ENCODE peak calls at places on chromosomes 7 and 10, in eight cellular contexts. One of them, this sample, is unnamed.

GRCh38 chr7:139618482-139619366 is 95.2 kb downstream of the CLEC2L start:
- DNase-seq in PC-9: peak; percentile 45
- DNase-seq in colonic mucosa: peak; percentile 35
- DNase-seq in IMR-90: peak; percentile 41
- DNase-seq in left ventricle myocardium inferior: no peak
- DNase-seq in upper lobe of right lung: no peak
- DNase-seq in brain microvascular endothelial cell: peak; percentile 29
- DNase-seq in HepG2: peak; percentile 35
- DNase-seq in this sample: peak; percentile 21

GRCh38 chr7:142804715-142805114 is 33.9 kb downstream of the PRSS2 start:
- DNase-seq in left ventricle myocardium inferior: no peak
- DNase-seq in upper lobe of right lung: no peak
- DNase-seq in brain microvascular endothelial cell: no peak
- DNase-seq in IMR-90: no peak
- DNase-seq in PC-9: no peak
- DNase-seq in HepG2: no peak
- DNase-seq in colonic mucosa: no peak
- DNase-seq in this sample: no peak

GRCh38 chr7:16223963-16224707 is 197.2 kb downstream of the CRPPA start:
- DNase-seq in upper lobe of right lung: no peak
- DNase-seq in PC-9: no peak
- DNase-seq in IMR-90: no peak
- DNase-seq in left ventricle myocardium inferior: no peak
- DNase-seq in brain microvascular endothelial cell: no peak
- DNase-seq in colonic mucosa: no peak
- DNase-seq in HepG2: no peak
- DNase-seq in this sample: no peak

GRCh38 chr10:70542565-70542938 is 60.0 kb downstream of the PRF1 start:
- DNase-seq in HepG2: no peak
- DNase-seq in brain microvascular endothelial cell: no peak
- DNase-seq in colonic mucosa: no peak
- DNase-seq in left ventricle myocardium inferior: no peak
- DNase-seq in upper lobe of right lung: no peak
- DNase-seq in IMR-90: peak; percentile 13
- DNase-seq in PC-9: no peak
- DNase-seq in this sample: no peak

GRCh38 chr10:118924493-118924892 is 105.0 kb upstream of the NANOS1 start:
- DNase-seq in left ventricle myocardium inferior: no peak
- DNase-seq in brain microvascular endothelial cell: no peak
- DNase-seq in PC-9: no peak
- DNase-seq in upper lobe of right lung: no peak
- DNase-seq in HepG2: no peak
- DNase-seq in colonic mucosa: no peak
- DNase-seq in IMR-90: no peak
- DNase-seq in this sample: no peak

GRCh38 chr10:97307441-97307840 is 11.6 kb upstream of the FRAT1 start:
- DNase-seq in PC-9: no peak
- DNase-seq in brain microvascular endothelial cell: no peak
- DNase-seq in upper lobe of right lung: no peak
- DNase-seq in HepG2: no peak
- DNase-seq in colonic mucosa: no peak
- DNase-seq in left ventricle myocardium inferior: no peak
- DNase-seq in IMR-90: no peak
- DNase-seq in this sample: no peak

GRCh38 chr7:80309971-80310549 is 175.4 kb downstream of the GNAI1 start:
- DNase-seq in brain microvascular endothelial cell: no peak
- DNase-seq in IMR-90: no peak
- DNase-seq in PC-9: no peak
- DNase-seq in left ventricle myocardium inferior: no peak
- DNase-seq in colonic mucosa: no peak
- DNase-seq in HepG2: no peak
- DNase-seq in upper lobe of right lung: no peak
- DNase-seq in this sample: no peak

GRCh38 chr7:157932498-157933218 is 595.9 kb downstream of the DNAJB6 start:
- DNase-seq in brain microvascular endothelial cell: peak; percentile 1
- DNase-seq in HepG2: peak; percentile 28
- DNase-seq in upper lobe of right lung: no peak
- DNase-seq in IMR-90: no peak
- DNase-seq in left ventricle myocardium inferior: no peak
- DNase-seq in PC-9: no peak
- DNase-seq in colonic mucosa: no peak
- DNase-seq in this sample: no peak

GRCh38 chr10:130326954-130327353 is 190.8 kb downstream of the GLRX3 start:
- DNase-seq in HepG2: no peak
- DNase-seq in PC-9: no peak
- DNase-seq in left ventricle myocardium inferior: no peak
- DNase-seq in upper lobe of right lung: no peak
- DNase-seq in colonic mucosa: no peak
- DNase-seq in brain microvascular endothelial cell: no peak
- DNase-seq in IMR-90: no peak
- DNase-seq in this sample: no peak

GRCh38 chr10:124732931-124733536 is 11.1 kb downstream of the FAM53B start:
- DNase-seq in brain microvascular endothelial cell: peak; percentile 37
- DNase-seq in colonic mucosa: peak; percentile 56
- DNase-seq in upper lobe of right lung: peak; percentile 84
- DNase-seq in IMR-90: peak; percentile 43
- DNase-seq in HepG2: no peak
- DNase-seq in PC-9: no peak
- DNase-seq in left ventricle myocardium inferior: peak; percentile 68
- DNase-seq in this sample: peak; percentile 72

GRCh38 chr7:137820677-137821420 is 25.9 kb downstream of the DGKI start:
- DNase-seq in colonic mucosa: peak; percentile 20
- DNase-seq in HepG2: no peak
- DNase-seq in brain microvascular endothelial cell: peak; percentile 60
- DNase-seq in upper lobe of right lung: no peak
- DNase-seq in left ventricle myocardium inferior: peak; percentile 72
- DNase-seq in IMR-90: peak; percentile 83
- DNase-seq in PC-9: no peak
- DNase-seq in this sample: no peak

GRCh38 chr7:137642031-137642430 is 204.7 kb downstream of the DGKI start:
- DNase-seq in upper lobe of right lung: no peak
- DNase-seq in HepG2: no peak
- DNase-seq in PC-9: no peak
- DNase-seq in IMR-90: no peak
- DNase-seq in left ventricle myocardium inferior: no peak
- DNase-seq in colonic mucosa: no peak
- DNase-seq in brain microvascular endothelial cell: no peak
- DNase-seq in this sample: no peak

GRCh38 chr7:46468753-46469356 is 547.8 kb upstream of the IGFBP3 start:
- DNase-seq in HepG2: no peak
- DNase-seq in left ventricle myocardium inferior: no peak
- DNase-seq in IMR-90: peak; percentile 35
- DNase-seq in colonic mucosa: no peak
- DNase-seq in upper lobe of right lung: no peak
- DNase-seq in PC-9: peak; percentile 17
- DNase-seq in brain microvascular endothelial cell: no peak
- DNase-seq in this sample: no peak

GRCh38 chr7:76020031-76020714 is 25.8 kb upstream of the TMEM120A start:
- DNase-seq in HepG2: peak; percentile 69
- DNase-seq in left ventricle myocardium inferior: peak; percentile 76
- DNase-seq in IMR-90: peak; percentile 54
- DNase-seq in upper lobe of right lung: peak; percentile 82
- DNase-seq in PC-9: peak; percentile 78
- DNase-seq in colonic mucosa: peak; percentile 79
- DNase-seq in brain microvascular endothelial cell: peak; percentile 44
- DNase-seq in this sample: peak; percentile 43

GRCh38 chr7:44738876-44739665 is 9.6 kb upstream of the ZMIZ2 start:
- DNase-seq in IMR-90: no peak
- DNase-seq in PC-9: no peak
- DNase-seq in brain microvascular endothelial cell: no peak
- DNase-seq in HepG2: no peak
- DNase-seq in colonic mucosa: no peak
- DNase-seq in upper lobe of right lung: no peak
- DNase-seq in left ventricle myocardium inferior: no peak
- DNase-seq in this sample: no peak

GRCh38 chr7:1487466-1487865 is 16.7 kb downstream of the INTS1 start:
- DNase-seq in IMR-90: no peak
- DNase-seq in PC-9: no peak
- DNase-seq in brain microvascular endothelial cell: no peak
- DNase-seq in colonic mucosa: no peak
- DNase-seq in HepG2: no peak
- DNase-seq in upper lobe of right lung: no peak
- DNase-seq in left ventricle myocardium inferior: no peak
- DNase-seq in this sample: no peak
- H3K36me3 ChIP-seq in IMR-90: peaks cover 84% of the 10 kb centered on the region
- H3K36me3 ChIP-seq in PC-9: peaks cover 8% of the 10 kb centered on the region
- H3K36me3 ChIP-seq in brain microvascular endothelial cell: peaks cover 58% of the 10 kb centered on the region
- H3K36me3 ChIP-seq in colonic mucosa: peaks cover 17% of the 10 kb centered on the region
- H3K36me3 ChIP-seq in HepG2: peaks cover 55% of the 10 kb centered on the region
- H3K36me3 ChIP-seq in upper lobe of right lung: peaks cover 93% of the 10 kb centered on the region
- H3K36me3 ChIP-seq in left ventricle myocardium inferior: peaks cover 98% of the 10 kb centered on the region
- H3K36me3 ChIP-seq in this sample: peaks cover 44% of the 10 kb centered on the region

DNA sequence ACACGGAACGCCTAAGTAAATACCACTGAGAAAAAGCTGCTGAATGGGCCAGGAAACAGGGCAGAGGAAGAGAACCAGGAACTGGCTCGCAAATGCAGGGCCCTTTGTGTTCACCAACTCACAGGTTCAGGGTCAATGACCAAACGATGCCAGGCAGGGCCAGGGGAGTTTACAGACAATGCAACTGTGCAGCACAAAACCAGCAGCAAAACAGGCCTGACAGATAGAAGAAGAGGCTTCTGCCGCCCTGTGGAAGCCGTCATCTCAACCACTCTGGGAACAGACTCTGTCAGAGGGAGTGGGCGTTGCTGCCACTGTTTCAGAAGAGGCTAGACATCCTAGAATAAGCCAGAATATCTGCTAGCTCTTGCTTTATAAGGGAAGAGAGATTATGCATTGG is 117.9 kb downstream of the KMT2E start:
- DNase-seq in HepG2: no peak
- DNase-seq in left ventricle myocardium inferior: no peak
- DNase-seq in PC-9: no peak
- DNase-seq in brain microvascular endothelial cell: no peak
- DNase-seq in IMR-90: no peak
- DNase-seq in upper lobe of right lung: no peak
- DNase-seq in colonic mucosa: no peak
- DNase-seq in this sample: no peak
- H3K4me3 ChIP-seq in HepG2: no peak overlapping the region
- H3K4me3 ChIP-seq in left ventricle myocardium inferior: no peak overlapping the region
- H3K4me3 ChIP-seq in PC-9: no peak overlapping the region
- H3K4me3 ChIP-seq in brain microvascular endothelial cell: no peak overlapping the region
- H3K4me3 ChIP-seq in IMR-90: no peak overlapping the region
- H3K4me3 ChIP-seq in upper lobe of right lung: no peak overlapping the region
- H3K4me3 ChIP-seq in colonic mucosa: no peak overlapping the region
- H3K4me3 ChIP-seq in this sample: no peak overlapping the region

DNA sequence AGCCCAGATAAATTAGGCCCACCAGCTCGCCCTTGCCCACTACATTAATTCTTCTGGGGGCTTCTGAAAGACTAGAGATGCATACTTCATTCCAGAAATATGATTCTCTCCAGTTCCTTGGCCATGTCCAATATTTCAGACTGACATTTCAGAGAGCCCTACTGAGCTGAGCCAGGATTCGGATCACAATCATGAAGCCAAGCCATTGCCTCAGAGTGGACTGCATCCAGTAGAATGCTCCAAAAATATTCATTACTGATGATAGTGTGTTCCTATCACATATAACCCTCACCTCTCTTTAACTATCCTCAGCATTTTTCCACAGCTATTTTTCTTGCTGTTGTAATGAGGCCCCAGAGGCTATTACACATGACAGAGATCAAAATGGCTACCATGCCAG is 38.7 kb downstream of the ARMH3 start:
- DNase-seq in PC-9: no peak
- DNase-seq in IMR-90: no peak
- DNase-seq in HepG2: no peak
- DNase-seq in left ventricle myocardium inferior: no peak
- DNase-seq in brain microvascular endothelial cell: no peak
- DNase-seq in colonic mucosa: no peak
- DNase-seq in upper lobe of right lung: no peak
- DNase-seq in this sample: no peak
- TF ChIP-seq CTCF in PC-9: no peak
- TF ChIP-seq CTCF in IMR-90: no peak
- TF ChIP-seq CTCF in HepG2: no peak
- TF ChIP-seq CTCF in left ventricle myocardium inferior: no peak
- TF ChIP-seq CTCF in brain microvascular endothelial cell: no peak
- TF ChIP-seq CTCF in colonic mucosa: no peak
- TF ChIP-seq CTCF in upper lobe of right lung: no peak
- TF ChIP-seq CTCF in this sample: no peak

GRCh38 chr10:125985557-125986246 is 89.3 kb downstream of the FANK1 start:
- DNase-seq in colonic mucosa: no peak
- DNase-seq in brain microvascular endothelial cell: no peak
- DNase-seq in IMR-90: no peak
- DNase-seq in upper lobe of right lung: no peak
- DNase-seq in left ventricle myocardium inferior: no peak
- DNase-seq in PC-9: no peak
- DNase-seq in HepG2: no peak
- DNase-seq in this sample: no peak

GRCh38 chr10:125994601-125995000 is 98.2 kb downstream of the FANK1 start:
- DNase-seq in HepG2: no peak
- DNase-seq in IMR-90: no peak
- DNase-seq in PC-9: no peak
- DNase-seq in upper lobe of right lung: no peak
- DNase-seq in brain microvascular endothelial cell: no peak
- DNase-seq in left ventricle myocardium inferior: no peak
- DNase-seq in colonic mucosa: no peak
- DNase-seq in this sample: no peak

GRCh38 chr10:125992244-125992643 is 95.9 kb downstream of the FANK1 start:
- DNase-seq in IMR-90: no peak
- DNase-seq in HepG2: no peak
- DNase-seq in upper lobe of right lung: no peak
- DNase-seq in brain microvascular endothelial cell: no peak
- DNase-seq in colonic mucosa: no peak
- DNase-seq in PC-9: no peak
- DNase-seq in left ventricle myocardium inferior: no peak
- DNase-seq in this sample: no peak

GRCh38 chr10:125991009-125991788 is 94.8 kb downstream of the FANK1 start:
- DNase-seq in upper lobe of right lung: no peak
- DNase-seq in left ventricle myocardium inferior: no peak
- DNase-seq in HepG2: no peak
- DNase-seq in PC-9: no peak
- DNase-seq in IMR-90: no peak
- DNase-seq in colonic mucosa: no peak
- DNase-seq in brain microvascular endothelial cell: no peak
- DNase-seq in this sample: peak; percentile 55

GRCh38 chr10:125989791-125990190 is 93.4 kb downstream of the FANK1 start:
- DNase-seq in colonic mucosa: no peak
- DNase-seq in IMR-90: no peak
- DNase-seq in PC-9: no peak
- DNase-seq in brain microvascular endothelial cell: no peak
- DNase-seq in HepG2: no peak
- DNase-seq in left ventricle myocardium inferior: no peak
- DNase-seq in upper lobe of right lung: no peak
- DNase-seq in this sample: no peak
- H3K36me3 ChIP-seq in colonic mucosa: no peaks in the 10 kb centered on the region
- H3K36me3 ChIP-seq in IMR-90: no peaks in the 10 kb centered on the region
- H3K36me3 ChIP-seq in PC-9: no peaks in the 10 kb centered on the region
- H3K36me3 ChIP-seq in brain microvascular endothelial cell: no peaks in the 10 kb centered on the region
- H3K36me3 ChIP-seq in HepG2: no peaks in the 10 kb centered on the region
- H3K36me3 ChIP-seq in left ventricle myocardium inferior: no peaks in the 10 kb centered on the region
- H3K36me3 ChIP-seq in upper lobe of right lung: no peaks in the 10 kb centered on the region
- H3K36me3 ChIP-seq in this sample: no peaks in the 10 kb centered on the region

GRCh38 chr10:32459072-32459703 is 13.2 kb downstream of the CCDC7 start:
- DNase-seq in PC-9: no peak
- DNase-seq in colonic mucosa: no peak
- DNase-seq in HepG2: no peak
- DNase-seq in upper lobe of right lung: no peak
- DNase-seq in brain microvascular endothelial cell: no peak
- DNase-seq in IMR-90: no peak
- DNase-seq in left ventricle myocardium inferior: no peak
- DNase-seq in this sample: no peak
- H3K4me3 ChIP-seq in PC-9: no peak overlapping the region
- H3K4me3 ChIP-seq in colonic mucosa: no peak overlapping the region
- H3K4me3 ChIP-seq in HepG2: no peak overlapping the region
- H3K4me3 ChIP-seq in upper lobe of right lung: no peak overlapping the region
- H3K4me3 ChIP-seq in brain microvascular endothelial cell: no peak overlapping the region
- H3K4me3 ChIP-seq in IMR-90: no peak overlapping the region
- H3K4me3 ChIP-seq in left ventricle myocardium inferior: no peak overlapping the region
- H3K4me3 ChIP-seq in this sample: no peak overlapping the region

This sample was measured in bronchial epithelial cell.